ENCODE peak calls at places on chromosomes 16 and 17, in five cellular contexts. L, H, C, U and K are unnamed samples.

GRCh38 chr16:65406076-65406475 is 284.2 kb upstream of the CDH11 start:
- DNase-seq in U (no peak), C (no peak), H (no peak), L (peak), K (no peak)

GRCh38 chr16:2019500-2019899 is at the start of gene NPW:
- DNase-seq in C (peak), H (no peak), L (peak), U (no peak), K (no peak)

GRCh38 chr17:76642994-76643393 is 563 bp downstream of the ST6GALNAC1 start:
- DNase-seq in U (no peak), C (no peak), L (no peak), H (no peak), K (no peak)

GRCh38 chr16:14501331-14502255 is 128.5 kb downstream of the PARN start:
- DNase-seq in H (peak), U (peak), C (peak), L (peak), K (peak)

GRCh38 chr17:49997256-49997735 is 2.3 kb upstream of the DLX3 start:
- DNase-seq in H (no peak), L (no peak), C (peak), U (no peak), K (no peak)

GRCh38 chr16:88741368-88741767 is 35.1 kb downstream of the CTU2 start:
- DNase-seq in H (no peak), C (no peak), U (no peak), L (no peak), K (no peak)

GRCh38 chr16:56657555-56658430 is at the start of gene MT1F:
- DNase-seq in C (peak), H (peak), U (peak), L (peak), K (peak)

GRCh38 chr16:80752563-80752962 is 51.8 kb downstream of the CDYL2 start:
- DNase-seq in L (no peak), H (no peak), U (no peak), C (no peak), K (no peak)

GRCh38 chr17:44807817-44808155 is 22.3 kb downstream of the GJC1 start:
- DNase-seq in U (no peak), L (no peak), H (no peak), C (no peak), K (no peak)

GRCh38 chr16:48064971-48065370 is 90.8 kb downstream of the ABCC12 start:
- DNase-seq in H (no peak), U (no peak), C (no peak), L (no peak), K (no peak)

GRCh38 chr17:46092996-46093395 is 93.9 kb downstream of the STH start:
- DNase-seq in C (no peak), H (no peak), U (no peak), L (no peak), K (no peak)

GRCh38 chr16:5665770-5666169 is 568.2 kb upstream of the EEF2KMT start:
- DNase-seq in C (no peak), H (no peak), L (no peak), U (no peak), K (no peak)

GRCh38 chr17:42918902-42919521 is 18.4 kb downstream of the G6PC1 start:
- DNase-seq in U (no peak), H (no peak), C (no peak), L (no peak), K (peak)

GRCh38 chr16:75532142-75532765 is 3.7 kb downstream of the CHST5 start:
- DNase-seq in U (no peak), C (no peak), L (no peak), H (no peak), K (no peak)

GRCh38 chr16:4285167-4285566 is 12.3 kb upstream of the TFAP4 start:
- DNase-seq in C (no peak), L (no peak), H (no peak), U (no peak), K (no peak)

DNA sequence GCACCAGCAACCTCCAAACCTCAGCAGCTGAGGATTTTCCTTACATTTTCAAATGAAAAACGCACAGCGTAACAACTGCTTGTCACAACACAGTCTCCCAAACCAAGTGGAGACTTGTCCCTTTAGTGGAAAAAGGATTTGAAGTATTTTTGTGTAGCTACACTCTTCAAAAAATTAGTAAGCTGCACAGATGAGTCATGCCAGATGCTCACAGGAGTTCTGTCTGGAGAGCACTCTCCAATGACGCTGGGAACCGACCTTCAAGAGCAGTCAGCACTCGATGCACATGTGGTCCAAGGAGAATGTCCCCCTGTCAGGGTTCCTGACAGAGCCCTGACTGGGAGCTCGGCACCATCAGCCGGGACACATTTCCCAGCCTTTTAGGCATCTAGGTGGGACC is 39.8 kb downstream of the MAP1LC3B start:
- DNase-seq in C (no peak), U (no peak), H (no peak), L (peak), K (no peak)
- TF ChIP-seq JUND in C (no peak), U (no peak), H (no peak), L (peak), K (no peak)

DNA sequence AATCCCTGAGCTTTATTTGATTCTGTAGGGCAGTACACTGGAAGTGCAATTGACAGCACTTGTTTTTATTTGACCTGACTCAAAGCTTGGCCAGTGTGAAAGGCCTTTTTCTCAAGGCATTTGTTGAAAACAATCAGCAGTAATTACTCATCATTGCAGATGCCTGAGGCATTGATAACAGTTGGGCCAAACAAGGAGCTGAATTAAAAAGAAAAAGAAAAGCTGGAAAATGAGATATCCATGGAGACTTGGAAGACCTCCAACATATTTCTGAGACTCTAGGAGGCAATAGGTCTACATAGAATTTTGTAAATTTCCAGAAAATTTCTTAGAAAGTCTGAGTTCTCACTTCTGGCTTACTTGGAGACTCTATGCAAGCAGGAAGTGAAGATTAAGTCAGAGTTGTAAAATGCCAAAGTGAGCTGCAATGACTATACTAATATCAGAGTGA is 200.8 kb upstream of the KCNJ16 start:
- DNase-seq in C (no peak), H (no peak), L (no peak), U (no peak), K (no peak)
- TF ChIP-seq JUND in C (no peak), H (no peak), L (peak), U (no peak), K (no peak)

DNA sequence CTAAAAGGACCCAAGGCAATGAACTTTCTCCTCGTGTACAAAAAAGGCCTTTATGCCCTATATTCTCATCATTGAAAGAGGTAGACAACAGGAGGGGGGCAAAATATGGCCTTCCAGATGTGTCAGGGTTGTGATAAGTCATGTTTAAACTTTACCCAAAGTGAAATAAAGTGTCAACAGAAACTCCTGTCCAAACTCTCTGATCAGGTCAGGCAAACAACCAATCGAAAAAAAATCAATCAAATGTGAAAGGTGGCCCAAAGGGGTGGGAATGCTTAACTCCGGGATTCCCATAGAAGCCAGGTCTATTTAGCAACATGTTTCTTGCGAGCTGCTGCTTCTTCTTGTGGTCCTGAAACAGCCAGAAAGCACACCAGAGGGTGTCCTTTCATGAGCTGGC is 49.5 kb upstream of the SOX9 start:
- DNase-seq in L (no peak), H (no peak), U (no peak), C (no peak), K (no peak)
- TF ChIP-seq JUND in L (no peak), H (no peak), U (no peak), C (no peak), K (no peak)

DNA sequence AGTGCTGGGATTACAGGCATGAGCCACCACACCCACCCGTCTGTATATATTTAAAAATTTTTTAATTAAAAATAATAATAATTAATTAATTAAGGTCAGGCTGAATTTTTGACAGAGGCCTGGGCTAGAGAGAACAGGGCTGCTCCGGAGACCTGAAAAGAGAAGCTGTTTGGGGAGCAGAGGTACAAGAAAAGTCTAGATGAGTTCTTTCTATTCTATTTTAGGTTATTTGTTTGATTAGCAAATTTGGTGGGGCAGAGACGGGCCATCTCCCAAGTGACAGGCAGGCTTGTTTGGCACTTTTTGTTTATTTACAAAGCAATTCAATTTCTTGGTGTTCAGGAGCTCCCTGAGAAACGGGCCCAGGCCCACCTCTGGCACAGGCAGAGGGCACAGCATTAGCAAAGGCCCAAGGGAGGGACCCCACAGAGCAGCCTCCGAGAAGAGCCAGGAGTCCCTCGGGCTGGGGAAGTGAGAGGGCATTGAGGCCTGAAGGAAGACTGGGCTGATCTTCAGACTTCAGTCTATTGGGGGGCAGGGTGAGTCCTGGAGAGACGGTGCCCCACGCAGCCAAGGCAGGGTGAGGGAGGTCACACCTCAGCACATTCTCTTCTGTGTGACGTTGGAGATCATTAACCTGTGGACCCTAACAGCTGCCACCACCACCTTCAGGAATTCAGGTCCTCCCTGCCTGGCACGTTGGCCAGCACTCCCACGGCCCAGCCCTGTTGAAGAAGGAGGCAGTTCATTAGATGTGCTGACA is 10.8 kb upstream of the RIPOR1 start:
- DNase-seq in H (no peak), C (no peak), L (no peak), U (no peak), K (no peak)
- TF ChIP-seq JUND in H (no peak), C (no peak), L (no peak), U (no peak), K (no peak)

DNA sequence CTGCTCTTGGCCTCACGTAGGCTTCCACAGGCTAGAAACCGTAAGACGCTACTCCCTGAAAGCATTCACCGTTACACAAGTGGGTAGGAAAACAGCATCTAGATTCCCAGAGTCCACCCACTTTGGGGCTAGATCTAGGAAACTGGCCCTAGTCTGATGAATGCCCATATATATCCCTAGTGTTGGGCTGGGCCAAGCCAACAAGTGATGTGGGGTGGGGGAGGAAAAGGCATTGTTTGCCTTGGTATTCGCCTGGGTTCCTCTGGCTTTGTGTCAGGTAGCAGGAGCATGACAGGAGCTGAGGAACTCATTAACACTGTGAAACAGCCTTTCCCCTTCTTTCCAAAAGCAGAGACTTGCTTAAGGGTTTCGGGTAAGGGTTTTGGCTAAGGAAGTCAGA is 112.4 kb downstream of the SMG6 start:
- DNase-seq in C (no peak), U (no peak), H (no peak), L (no peak), K (no peak)
- TF ChIP-seq JUND in C (no peak), U (no peak), H (no peak), L (no peak), K (no peak)

GRCh38 chr17:55763856-55764255 is 13.0 kb downstream of the PCTP start:
- DNase-seq in U (no peak), H (no peak), L (no peak), C (no peak), K (no peak)
- TF ChIP-seq JUND in U (no peak), H (no peak), L (no peak), C (no peak), K (no peak)

DNA sequence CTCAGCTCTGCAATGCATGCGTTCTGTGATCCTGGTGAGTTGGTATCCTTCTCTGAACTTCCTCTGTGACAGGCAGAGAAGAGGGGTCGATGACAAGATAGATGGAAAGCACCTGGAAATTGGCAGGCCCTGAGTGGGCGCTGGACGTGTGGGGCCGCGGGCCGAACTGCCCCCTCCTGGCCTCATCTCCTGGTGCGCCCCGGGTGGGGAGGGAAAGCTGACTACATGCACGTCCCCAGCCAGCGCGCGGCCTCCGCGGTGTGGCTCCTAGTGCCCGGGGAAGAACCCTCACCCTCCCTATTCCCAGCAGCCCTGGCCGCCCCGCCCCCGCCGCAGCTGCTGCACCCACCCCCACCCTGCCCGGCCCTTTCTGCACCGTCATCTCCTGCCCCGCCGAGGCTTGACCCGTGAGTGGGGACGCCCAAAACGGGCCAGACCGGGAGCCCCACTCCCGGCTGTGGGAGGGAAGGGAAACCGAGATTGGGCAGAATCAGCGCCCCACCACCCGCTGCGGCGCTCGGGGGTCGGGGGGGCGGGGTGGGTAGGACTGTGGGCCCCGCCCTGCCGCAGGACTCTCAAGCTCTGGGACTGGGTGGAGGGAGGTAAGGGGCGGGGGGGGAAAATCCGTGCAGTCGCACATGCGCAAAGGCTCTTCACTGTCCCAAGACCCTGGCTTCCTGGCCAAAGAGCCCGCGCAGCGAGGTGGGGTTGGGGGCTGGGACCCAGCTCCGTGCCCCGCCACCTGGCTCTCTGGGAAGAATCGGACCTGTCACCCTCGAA is at the start of gene NOL3:
- DNase-seq in C (peak), H (no peak), U (no peak), L (peak), K (peak)
- TF ChIP-seq JUND in C (no peak), H (no peak), U (no peak), L (no peak), K (no peak)